ENCODE peak calls at places on chromosomes 5 and 9, in four cellular contexts. A, T, G and P are unnamed samples.
A peak's percentile ranks its signal among the peaks of the same experiment; 100 is the strongest.

GRCh38 chr5:62722360-62722759 is 143.7 kb downstream of the LRRC70 start:
- DNase-seq in A (no peak), T (no peak), G (no peak), P (no peak)

GRCh38 chr5:83919071-83920041 is 198.7 kb upstream of the HAPLN1 start:
- DNase-seq in G (no peak), T (no peak), A (no peak), P (no peak)

GRCh38 chr5:107455111-107455544 is 215.6 kb downstream of the EFNA5 start:
- DNase-seq in A (no peak), G (no peak), T (no peak), P (no peak)

GRCh38 chr5:38257236-38258036 is 923 bp upstream of the EGFLAM start:
- DNase-seq in G (no peak), A (no peak), T (no peak), P (no peak)

GRCh38 chr5:142830241-142831018 is 60.3 kb downstream of the ARHGAP26 start:
- DNase-seq in A (no peak), T (peak; percentile 12), G (no peak), P (no peak)

GRCh38 chr5:78669331-78669730 is 20.8 kb upstream of the LHFPL2 start:
- DNase-seq in A (no peak), G (no peak), T (no peak), P (no peak)

GRCh38 chr9:37963936-37964739 is 60.2 kb upstream of the SLC25A51 start:
- DNase-seq in A (no peak), G (peak; percentile 54), T (peak; percentile 80), P (no peak)

GRCh38 chr5:132095077-132095744 is 21.6 kb downstream of the CSF2 start:
- DNase-seq in T (no peak), G (no peak), A (no peak), P (no peak)

GRCh38 chr5:133895979-133896378 is 72.4 kb downstream of the C5orf15 start:
- DNase-seq in T (no peak), A (no peak), G (no peak), P (no peak)

GRCh38 chr5:109826426-109826825 is 136.7 kb downstream of the MAN2A1 start:
- DNase-seq in A (no peak), G (no peak), T (no peak), P (no peak)

GRCh38 chr9:104608336-104608735 is 2.9 kb upstream of the OR13C2 start:
- DNase-seq in T (no peak), A (no peak), G (no peak), P (no peak)

GRCh38 chr5:178318893-178319292 is 86.3 kb upstream of the PHYKPL start:
- DNase-seq in G (no peak), A (no peak), T (no peak), P (no peak)

GRCh38 chr5:60262576-60263295 is 369.2 kb upstream of the PDE4D start:
- DNase-seq in T (no peak), A (no peak), G (no peak), P (no peak)

GRCh38 chr5:173882632-173883031 is 5.5 kb upstream of the CPEB4 start:
- DNase-seq in T (no peak), A (no peak), G (no peak), P (no peak)

GRCh38 chr9:38482918-38483592 is 58.8 kb upstream of the IGFBPL1 start:
- DNase-seq in G (no peak), T (no peak), A (no peak), P (no peak)

GRCh38 chr5:130350131-130350530 is 445.9 kb downstream of the CHSY3 start:
- DNase-seq in T (no peak), A (no peak), G (no peak), P (no peak)

GRCh38 chr9:10612649-10613398 is at the start of gene PTPRD:
- DNase-seq in T (no peak), A (no peak), G (peak; percentile 37), P (peak; percentile 52)

GRCh38 chr5:179431221-179431620 is 86.0 kb upstream of the ADAMTS2 start:
- DNase-seq in G (no peak), T (no peak), A (no peak), P (no peak)

GRCh38 chr9:15147471-15147870 is 159.5 kb downstream of the TTC39B start:
- DNase-seq in G (no peak), A (no peak), T (no peak), P (no peak)

GRCh38 chr5:126852104-126852531 is 75.2 kb downstream of the LMNB1 start:
- DNase-seq in G (no peak), A (no peak), T (no peak), P (no peak)

GRCh38 chr5:81850932-81851331 is 100.0 kb upstream of the SSBP2 start:
- DNase-seq in G (no peak), A (no peak), T (no peak), P (no peak)

GRCh38 chr9:128607642-128608350 is 48.9 kb downstream of the DYNC2I2 start:
- DNase-seq in T (no peak), A (no peak), G (peak; percentile 18), P (no peak)

GRCh38 chr9:112341741-112342140 is 8.3 kb upstream of the PTBP3 start:
- DNase-seq in G (no peak), A (no peak), T (no peak), P (no peak)